ENCODE peak calls at places on chromosomes 16 and 17, in four cellular contexts. P, C, T and W are unnamed samples.

GRCh38 chr16:54233626-54234025 is 53.0 kb downstream of the IRX3 start:
- DNase-seq in C (no peak), T (no peak), P (no peak), W (no peak)

GRCh38 chr17:80393491-80393890 is 21.5 kb upstream of the ENDOV start:
- DNase-seq in T (no peak), C (no peak), P (no peak), W (no peak)

GRCh38 chr16:88936008-88936912 is 40.7 kb downstream of the CBFA2T3 start:
- DNase-seq in C (no peak), P (no peak), T (peak; percentile 46), W (peak; percentile 50)

GRCh38 chr17:1137465-1137894 is 42.3 kb downstream of the ABR start:
- DNase-seq in P (no peak), C (no peak), T (no peak), W (peak; percentile 83)

GRCh38 chr17:77427471-77427991 is 286.8 kb downstream of the SEC14L1 start:
- DNase-seq in C (peak; percentile 89), T (no peak), P (no peak), W (peak; percentile 60)

GRCh38 chr17:81484195-81484979 is 28.2 kb downstream of the ACTG1 start:
- DNase-seq in C (peak; percentile 71), P (peak; percentile 78), T (peak; percentile 75), W (peak; percentile 92)

GRCh38 chr16:72189865-72190371 is 18.0 kb upstream of the PMFBP1 start:
- DNase-seq in P (no peak), T (no peak), C (peak; percentile 51), W (peak; percentile 38)

GRCh38 chr16:87628940-87629339 is 26.6 kb downstream of the JPH3 start:
- DNase-seq in C (peak; percentile 28), P (no peak), T (no peak), W (no peak)

GRCh38 chr17:35486920-35487727 is 38.6 kb upstream of the SLFN13 start:
- DNase-seq in T (peak; percentile 26), C (peak; percentile 56), P (peak; percentile 36), W (no peak)

GRCh38 chr17:34706029-34706428 is 126.6 kb downstream of the TMEM132E start:
- DNase-seq in T (no peak), C (peak; percentile 1), P (no peak), W (peak; percentile 43)

GRCh38 chr17:19421926-19422325 is 10.9 kb downstream of the RNF112 start:
- DNase-seq in P (no peak), C (no peak), T (no peak), W (no peak)

GRCh38 chr16:48503779-48504178 is 106.2 kb downstream of the N4BP1 start:
- DNase-seq in P (no peak), T (peak; percentile 44), C (peak; percentile 89), W (peak; percentile 72)

GRCh38 chr16:55126456-55126855 is 195.8 kb downstream of the IRX5 start:
- DNase-seq in P (no peak), T (no peak), C (no peak), W (no peak)

GRCh38 chr17:74814453-74814852 is 38.3 kb upstream of the NAT9 start:
- DNase-seq in C (no peak), T (no peak), P (no peak), W (no peak)

GRCh38 chr17:58332720-58333395 is 4.3 kb upstream of the TSPOAP1 start:
- DNase-seq in T (no peak), C (no peak), P (no peak), W (no peak)

GRCh38 chr16:4380131-4381063 is 8.7 kb downstream of the VASN start:
- DNase-seq in P (no peak), T (no peak), C (no peak), W (no peak)

GRCh38 chr16:53605356-53605755 is 98.3 kb downstream of the RPGRIP1L start:
- DNase-seq in T (no peak), P (no peak), C (no peak), W (no peak)

GRCh38 chr16:80570106-80570478 is 29.3 kb downstream of the DYNLRB2 start:
- DNase-seq in P (no peak), C (peak; percentile 37), T (no peak), W (no peak)

GRCh38 chr16:29663020-29663828 is at the start of gene SPN:
- DNase-seq in P (no peak), T (no peak), C (no peak), W (no peak)

GRCh38 chr16:27514806-27515205 is 34.9 kb downstream of the GTF3C1 start:
- DNase-seq in C (peak; percentile 68), P (no peak), T (no peak), W (no peak)

GRCh38 chr17:11991461-11991860 is 5.8 kb downstream of the ZNF18 start:
- DNase-seq in T (no peak), P (no peak), C (no peak), W (no peak)

GRCh38 chr17:57295526-57296023 is 39.3 kb downstream of the MSI2 start:
- DNase-seq in C (peak; percentile 71), T (no peak), P (no peak), W (no peak)

DNA sequence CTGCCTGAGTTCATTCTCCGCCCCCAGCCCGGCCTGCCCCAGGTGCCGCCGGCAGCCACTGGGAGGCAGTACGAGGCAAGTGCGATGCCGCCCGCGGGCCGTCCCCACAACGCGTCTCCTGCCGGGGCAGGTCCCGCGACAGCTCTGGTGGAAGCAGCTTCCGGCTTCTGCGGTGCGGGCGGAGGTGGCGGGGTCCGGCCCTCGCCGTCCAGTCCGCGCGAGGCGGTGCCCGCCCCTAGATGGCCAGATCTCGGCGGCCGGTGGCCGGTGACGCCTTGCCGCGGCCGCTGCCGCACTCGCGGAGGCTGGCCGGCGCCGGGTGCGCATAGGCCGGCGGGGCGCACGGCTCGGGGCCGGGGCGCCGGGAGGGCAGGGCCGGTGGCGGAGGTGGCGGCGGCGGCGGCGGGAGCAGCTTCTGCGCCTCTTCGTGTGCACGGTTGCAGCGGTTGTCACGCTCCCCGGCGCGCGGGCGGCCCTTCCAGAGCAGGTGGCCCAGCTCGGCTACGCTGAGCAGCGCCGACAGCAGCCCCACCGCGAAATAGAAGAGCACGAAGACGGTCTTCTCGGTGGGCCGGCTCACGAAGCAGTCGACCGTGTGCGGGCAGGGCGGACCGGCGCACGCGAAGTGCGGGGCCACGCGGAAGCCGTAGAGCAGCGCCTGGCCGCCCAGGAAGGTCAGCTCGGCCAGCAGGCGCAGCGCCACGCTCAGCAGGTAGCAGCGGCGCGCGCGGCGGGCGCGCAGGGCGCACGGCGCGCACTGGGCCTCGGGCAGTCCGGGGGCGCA is 1.6 kb downstream of the GJD3 start:
- DNase-seq in T (no peak), P (no peak), C (peak; percentile 70), W (peak; percentile 80)
- TF ChIP-seq POLR2A in T (no peak), P (no peak), C (peak; percentile 23), W (no peak)

GRCh38 chr16:2457267-2457666 is 2.6 kb upstream of the TEDC2 start:
- DNase-seq in P (no peak), T (no peak), C (no peak), W (no peak)
- TF ChIP-seq POLR2A in P (no peak), T (no peak), C (no peak), W (no peak)

DNA sequence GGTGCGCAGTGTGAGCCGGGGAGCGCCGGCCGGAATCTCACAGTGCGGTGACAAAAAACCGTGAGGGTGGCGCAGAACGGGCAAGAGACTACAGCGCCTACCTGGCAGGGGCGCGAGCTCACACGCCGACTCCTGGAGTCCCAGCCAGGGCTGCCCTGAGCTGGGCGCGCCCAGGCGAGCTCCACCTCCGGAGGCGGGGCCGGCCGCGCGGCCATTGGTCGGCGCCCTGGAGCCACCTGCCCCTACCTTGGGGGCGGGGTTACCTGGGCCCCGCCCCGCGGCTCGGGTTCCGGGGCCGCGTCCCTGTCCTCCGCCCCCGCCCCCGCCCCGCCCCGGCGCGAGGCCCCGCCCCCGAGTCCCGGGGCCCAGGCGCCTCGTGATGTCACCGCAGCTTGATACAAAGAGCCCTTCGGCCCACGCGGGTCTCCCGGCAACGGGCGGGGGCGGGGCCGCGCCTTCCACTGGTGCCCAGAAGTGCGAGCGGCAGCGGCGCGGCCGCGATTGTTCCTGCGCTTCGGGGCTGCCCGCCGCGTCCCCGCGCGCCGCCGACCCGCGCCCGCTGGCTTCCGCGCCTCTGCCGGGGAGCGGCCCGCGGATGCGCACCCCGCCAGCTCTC is 96.3 kb downstream of the RAB11FIP4 start:
- DNase-seq in T (peak; percentile 77), C (peak; percentile 16), P (peak; percentile 96), W (peak; percentile 96)
- TF ChIP-seq POLR2A in T (no peak), C (no peak), P (peak; percentile 59), W (no peak)

DNA sequence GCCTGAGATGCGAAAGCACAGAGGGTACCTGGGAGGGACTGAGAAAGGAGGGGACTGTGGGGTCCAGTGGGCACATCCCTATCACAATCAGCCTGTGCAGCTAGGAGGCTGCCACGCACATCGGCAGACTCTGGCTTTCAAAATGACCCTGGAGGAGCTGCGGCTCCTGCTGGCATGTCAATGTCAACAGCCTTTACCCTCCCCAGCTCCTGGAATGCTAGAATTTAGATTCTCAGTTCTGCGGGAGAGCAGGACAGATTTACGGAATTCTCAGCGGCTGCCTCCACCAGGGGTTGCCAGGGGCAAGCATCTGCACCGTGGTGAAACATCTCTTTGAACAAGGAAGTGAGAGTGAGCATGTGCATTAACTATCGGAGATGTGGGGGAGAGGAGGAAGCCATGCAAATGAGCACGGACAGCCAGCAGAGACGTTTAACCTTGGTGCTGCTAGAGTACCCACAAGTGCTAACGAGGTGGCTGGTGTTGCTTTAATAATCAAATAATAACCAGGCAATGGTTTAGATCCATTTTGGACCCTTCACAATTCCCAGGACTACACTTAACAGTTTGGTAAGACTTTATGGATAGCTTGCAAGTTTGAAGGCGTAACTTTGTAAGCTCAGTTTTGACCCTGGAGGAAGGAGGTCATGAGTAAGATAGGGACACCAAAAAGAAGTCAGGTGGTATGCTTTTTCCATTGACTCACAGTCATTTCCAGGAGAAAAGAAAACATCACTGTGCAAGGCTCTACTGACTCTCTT is 54.1 kb downstream of the XYLT1 start:
- DNase-seq in T (peak; percentile 39), C (peak; percentile 38), P (no peak), W (peak; percentile 34)
- TF ChIP-seq POLR2A in T (no peak), C (no peak), P (no peak), W (no peak)

DNA sequence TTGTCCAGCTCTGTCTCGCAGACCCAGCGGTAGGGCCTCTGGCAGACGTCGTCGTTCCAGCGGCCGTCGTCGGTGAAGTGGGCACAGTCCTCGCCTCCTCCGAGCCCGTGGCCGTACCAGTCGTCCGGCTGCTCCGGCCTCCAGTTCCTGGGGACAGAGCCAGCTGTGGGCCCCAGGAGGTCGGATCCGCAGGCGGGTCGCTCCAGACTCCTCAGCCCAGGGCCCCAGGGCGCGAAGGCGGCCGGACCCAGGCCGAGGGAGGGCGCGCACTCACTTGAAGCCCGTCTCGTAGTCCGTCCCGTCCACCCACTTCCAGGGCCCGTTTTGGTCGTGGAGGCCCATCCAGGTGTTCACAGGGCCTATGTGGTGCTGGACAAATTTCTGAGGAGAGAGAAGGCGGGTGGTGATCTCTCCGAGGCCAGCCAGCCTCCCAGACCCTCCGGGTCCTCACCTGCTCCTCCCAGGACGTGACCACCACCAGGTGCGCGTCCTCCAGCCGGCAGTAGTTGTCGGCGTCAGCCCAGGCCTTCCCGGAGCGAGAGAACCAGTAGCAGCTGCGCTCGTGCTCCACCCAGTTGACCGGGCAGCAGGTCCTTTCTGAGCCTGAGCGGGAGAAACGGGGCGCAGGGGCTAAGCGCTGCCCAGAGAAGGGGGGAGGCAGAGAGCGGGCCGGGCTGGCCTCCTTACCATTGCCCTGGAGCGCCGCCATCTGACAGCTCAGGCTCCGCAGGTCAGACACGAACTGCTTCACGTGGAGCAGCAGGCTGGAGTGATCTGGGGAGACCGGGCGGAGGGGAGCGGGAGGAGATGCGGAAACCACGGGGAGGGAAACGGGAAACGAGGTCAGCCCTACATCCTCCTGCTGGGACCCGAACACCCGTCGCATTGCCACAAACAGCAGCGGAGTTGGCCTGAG is 5.2 kb downstream of the ASGR1 start:
- DNase-seq in C (no peak), P (no peak), T (peak; percentile 44), W (peak; percentile 85)
- TF ChIP-seq POLR2A in C (no peak), P (no peak), T (no peak), W (no peak)